ENCODE peak calls at places on chromosome 17, in nine cellular contexts. A is M059J; N is RPMI8226; J is NCI-H1105; P is activated T-helper 9 cell treated with anti-CD3 and anti-CD28 coated beads, Interleukin-2, amount 50 U/mL, for 16 hours; S is stimulated activated CD4-positive, alpha-beta T cell treated with anti-CD3 and anti-CD28 coated beads, Interleukin-4, amount 100 ng/mL, for 1 hour; G is OCI-LY7; R is iris pigment epithelial cell; W is effector memory CD8-positive, alpha-beta T cell. E is an unnamed sample.

GRCh38 chr17:49012893-49013255 is 15.7 kb downstream of the IGF2BP1 start:
- DNase-seq in G (no peak), A (no peak), S (no peak), W (no peak), N (no peak), J (no peak), P (no peak), R (no peak), E (no peak)

GRCh38 chr17:36687736-36688135 is 86.4 kb downstream of the MRM1 start:
- DNase-seq in W (no peak), P (no peak), N (no peak), A (no peak), R (no peak), J (no peak), S (no peak), G (no peak), E (no peak)

GRCh38 chr17:81511800-81512559 is 619 bp downstream of the ACTG1 start:
- DNase-seq in G (peak), S (no peak), J (no peak), W (peak), A (no peak), P (peak), N (no peak), R (peak), E (peak)

GRCh38 chr17:4739122-4740024 is at the start of the genes CXCL16 and ZMYND15:
- DNase-seq in G (peak), W (peak), J (peak), P (peak), A (peak), R (peak), S (peak), N (peak), E (peak)

GRCh38 chr17:57948555-57949420 is 6.4 kb downstream of the CUEDC1 start:
- DNase-seq in W (no peak), A (peak), N (peak), S (no peak), J (no peak), R (peak), G (no peak), P (no peak), E (no peak)

GRCh38 chr17:29593546-29594440 is 861 bp downstream of the ANKRD13B start:
- DNase-seq in N (peak), R (no peak), G (peak), P (no peak), J (no peak), A (no peak), W (no peak), S (peak), E (no peak)

GRCh38 chr17:57464191-57464864 is 208.0 kb downstream of the MSI2 start:
- DNase-seq in A (no peak), N (no peak), R (no peak), S (no peak), G (no peak), W (no peak), J (no peak), P (no peak), E (no peak)

GRCh38 chr17:63275318-63275967 is 170.7 kb downstream of the CYB561 start:
- DNase-seq in P (no peak), W (no peak), A (peak), G (no peak), J (no peak), R (peak), S (no peak), N (no peak), E (no peak)

GRCh38 chr17:75412455-75413317 is 7.2 kb upstream of the GRB2 start:
- DNase-seq in J (peak), R (peak), W (peak), G (peak), S (peak), N (peak), P (peak), A (peak), E (peak)

GRCh38 chr17:28338056-28338768 is 2.7 kb downstream of the TNFAIP1 start:
- DNase-seq in A (peak), P (no peak), R (peak), W (no peak), G (no peak), N (no peak), S (no peak), J (no peak), E (no peak)

GRCh38 chr17:49514374-49514738 is 19.3 kb downstream of the NGFR start:
- DNase-seq in S (no peak), A (no peak), N (peak), P (no peak), R (peak), W (no peak), J (no peak), G (no peak), E (no peak)

GRCh38 chr17:62140376-62140775 is 75.3 kb upstream of the MED13 start:
- DNase-seq in W (no peak), G (no peak), S (no peak), N (no peak), R (no peak), A (no peak), J (no peak), P (no peak), E (no peak)

GRCh38 chr17:77320501-77321256 is 179.9 kb downstream of the SEC14L1 start:
- DNase-seq in N (peak), S (no peak), A (peak), R (peak), W (no peak), G (no peak), P (no peak), J (no peak), E (peak)

GRCh38 chr17:68771867-68772515 is 170.8 kb upstream of the FAM20A start:
- DNase-seq in P (no peak), J (no peak), W (no peak), N (peak), S (no peak), A (peak), G (peak), R (peak), E (no peak)

GRCh38 chr17:65027305-65027704 is 29.2 kb downstream of the GNA13 start:
- DNase-seq in P (peak), N (no peak), J (no peak), R (peak), S (peak), A (peak), W (peak), G (no peak), E (peak)

GRCh38 chr17:74212913-74213791 is at the start of gene TTYH2:
- DNase-seq in P (peak), S (peak), N (peak), G (peak), R (peak), A (peak), J (peak), W (peak), E (peak)

GRCh38 chr17:27566673-27567562 is 64.1 kb upstream of the LGALS9 start:
- DNase-seq in R (peak), N (no peak), W (no peak), G (no peak), S (no peak), P (no peak), J (no peak), A (no peak), E (no peak)

GRCh38 chr17:57726213-57726612 is 18.9 kb downstream of the CCDC182 start:
- DNase-seq in W (no peak), R (no peak), N (no peak), A (no peak), P (no peak), J (no peak), G (no peak), S (no peak), E (no peak)

GRCh38 chr17:68835061-68835460 is 120.1 kb downstream of the ABCA8 start:
- DNase-seq in N (no peak), W (no peak), G (no peak), R (peak), J (no peak), S (no peak), P (no peak), A (peak), E (no peak)